ENCODE peak calls at places on chromosomes 5 and 9, in five cellular contexts. O is IMR-90, Z is GM23248, I is fibroblast of lung, N is A549. H is an unnamed sample.
A peak's percentile ranks its signal among the peaks of the same experiment; 100 is the strongest.

GRCh38 chr5:57094753-57095683 is 78.8 kb upstream of the GPBP1 start:
- DNase-seq in Z (peak; percentile 6), I (no peak), N (peak; percentile 55), O (no peak), H (no peak)

GRCh38 chr9:113544001-113544340 is 80.4 kb downstream of the RGS3 start:
- DNase-seq in N (no peak), I (no peak), O (no peak), Z (no peak), H (no peak)

GRCh38 chr9:124792976-124793594 is 16.2 kb downstream of the OLFML2A start:
- DNase-seq in N (no peak), O (peak; percentile 49), Z (peak; percentile 57), I (no peak), H (no peak)

GRCh38 chr5:171162602-171163001 is 146.4 kb upstream of the TLX3 start:
- DNase-seq in Z (peak; percentile 19), I (peak; percentile 32), N (peak; percentile 21), O (peak; percentile 25), H (peak; percentile 43)

GRCh38 chr9:109971226-109971625 is 191.2 kb downstream of the PALM2AKAP2 start:
- DNase-seq in Z (no peak), N (no peak), I (no peak), O (no peak), H (no peak)

GRCh38 chr9:21989440-21990189 is 4.6 kb downstream of the CDKN2A start:
- DNase-seq in Z (peak; percentile 36), I (no peak), N (no peak), O (no peak), H (no peak)

GRCh38 chr5:72608297-72608696 is 101.1 kb upstream of the ZNF366 start:
- DNase-seq in Z (no peak), O (peak; percentile 76), N (no peak), I (peak; percentile 49), H (no peak)

GRCh38 chr5:158175664-158176507 is 316.9 kb upstream of the CLINT1 start:
- DNase-seq in I (no peak), O (no peak), Z (peak; percentile 4), N (no peak), H (no peak)

GRCh38 chr5:1135696-1136525 is 24.0 kb upstream of the SLC12A7 start:
- DNase-seq in Z (no peak), N (no peak), O (no peak), I (no peak), H (no peak)

GRCh38 chr5:159101689-159102088 is 2.0 kb upstream of the EBF1 start:
- DNase-seq in I (no peak), Z (peak; percentile 42), N (no peak), O (no peak), H (no peak)

GRCh38 chr9:134262035-134262434 is 64.2 kb upstream of the RXRA start:
- DNase-seq in N (no peak), I (no peak), O (no peak), Z (no peak), H (no peak)

GRCh38 chr5:61999371-61999770 is 306.6 kb upstream of the KIF2A start:
- DNase-seq in I (no peak), Z (peak; percentile 19), O (no peak), N (no peak), H (no peak)

GRCh38 chr5:171630047-171630669 is 155.5 kb upstream of the SMIM23 start:
- DNase-seq in I (peak; percentile 62), N (peak; percentile 71), Z (peak; percentile 72), O (peak; percentile 52), H (peak; percentile 63)

GRCh38 chr9:133333011-133333410 is 3.0 kb downstream of the SURF6 start:
- DNase-seq in Z (no peak), N (no peak), I (no peak), O (no peak), H (no peak)

GRCh38 chr9:91677354-91677753 is 253.7 kb upstream of the NFIL3 start:
- DNase-seq in I (peak; percentile 17), Z (no peak), N (no peak), O (no peak), H (no peak)

GRCh38 chr9:122845116-122845515 is 16.7 kb upstream of the PDCL start:
- DNase-seq in Z (no peak), I (no peak), N (no peak), O (no peak), H (no peak)

GRCh38 chr5:148620696-148621095 is 33.6 kb downstream of the HTR4 start:
- DNase-seq in I (no peak), O (no peak), Z (no peak), N (no peak), H (no peak)

GRCh38 chr5:177040814-177041410 is 18.4 kb downstream of the ZNF346 start:
- DNase-seq in N (no peak), Z (peak; percentile 89), O (peak; percentile 45), I (peak; percentile 79), H (no peak)

GRCh38 chr5:68134033-68134668 is 81.4 kb upstream of the PIK3R1 start:
- DNase-seq in O (peak; percentile 43), Z (no peak), I (no peak), N (no peak), H (no peak)

GRCh38 chr5:141475625-141476131 is at the start of gene PCDHGC3:
- DNase-seq in Z (peak; percentile 98), O (peak; percentile 95), I (peak; percentile 95), N (peak; percentile 87), H (no peak)

GRCh38 chr5:88144219-88145040 is 124.2 kb downstream of the TMEM161B start:
- DNase-seq in N (no peak), O (no peak), Z (no peak), I (peak; percentile 36), H (peak; percentile 17)

GRCh38 chr5:14851067-14851422 is 20.5 kb downstream of the ANKH start:
- DNase-seq in I (no peak), N (no peak), O (no peak), Z (no peak), H (no peak)

GRCh38 chr9:78575041-78575440 is 278.1 kb downstream of the PSAT1 start:
- DNase-seq in I (no peak), N (no peak), Z (no peak), O (no peak), H (peak; percentile 37)

DNA sequence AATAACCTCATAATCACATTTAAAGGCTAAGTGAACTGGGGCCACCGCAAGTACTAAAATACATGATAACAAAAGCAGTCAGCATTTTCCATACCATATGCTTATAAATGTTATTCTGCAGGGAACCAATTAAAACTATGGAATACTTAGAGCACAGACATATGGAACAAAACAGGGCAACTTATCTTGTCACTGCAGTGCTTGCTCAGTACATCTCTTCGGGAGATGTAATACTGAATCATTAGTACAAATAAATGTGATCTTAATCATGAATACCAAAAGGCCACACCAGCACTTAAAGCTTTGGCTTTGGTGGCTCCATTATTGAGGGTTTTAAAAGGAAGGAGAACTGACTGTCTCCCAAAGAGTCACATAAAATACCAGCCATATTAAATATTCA is 32.1 kb downstream of the PRUNE2 start:
- DNase-seq in I (no peak), O (no peak), N (no peak), Z (peak; percentile 44), H (no peak)
- H3K4me2 ChIP-seq in I (no peak overlapping the region), O (no peak overlapping the region), N (no peak overlapping the region), Z (peak overlapping the region; percentile 29), H (no peak overlapping the region)

DNA sequence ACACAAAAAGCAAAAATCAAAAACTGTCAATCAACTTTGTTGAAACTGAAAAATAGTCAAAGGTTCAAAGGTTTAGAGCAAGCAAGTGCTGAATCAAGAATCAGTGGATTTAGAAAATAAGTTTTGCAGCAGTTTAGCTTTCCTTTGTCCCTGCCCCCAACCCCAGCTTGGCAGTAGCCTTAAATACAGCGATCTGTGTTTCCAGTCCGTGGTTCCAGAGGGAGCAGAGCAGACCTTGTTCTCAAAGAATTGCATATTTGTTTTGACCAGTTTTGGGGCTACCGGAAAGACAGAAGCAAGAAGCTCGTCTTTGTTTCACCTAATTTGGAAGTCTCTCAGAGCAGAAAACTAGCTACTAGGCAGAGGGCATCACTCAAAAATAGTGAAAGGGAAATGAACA is 57.2 kb upstream of the PRDM9 start:
- DNase-seq in I (no peak), N (no peak), O (no peak), Z (no peak), H (no peak)
- H3K4me2 ChIP-seq in I (no peak overlapping the region), N (peak overlapping the region; percentile 21), O (no peak overlapping the region), Z (no peak overlapping the region), H (no peak overlapping the region)

GRCh38 chr9:131727184-131727785 is 12.6 kb downstream of the RAPGEF1 start:
- DNase-seq in N (no peak), Z (peak; percentile 88), I (peak; percentile 77), O (peak; percentile 24), H (no peak)
- H3K4me2 ChIP-seq in N (peak overlapping the region; percentile 21), Z (peak overlapping the region; percentile 44), I (no peak overlapping the region), O (no peak overlapping the region), H (no peak overlapping the region)

GRCh38 chr9:121498150-121498486 is 1.5 kb downstream of the GGTA1 start:
- DNase-seq in I (peak; percentile 64), N (peak; percentile 84), O (peak; percentile 72), Z (peak; percentile 85), H (peak; percentile 69)
- H3K4me2 ChIP-seq in I (peak overlapping the region; percentile 85), N (peak overlapping the region; percentile 91), O (peak overlapping the region; percentile 73), Z (peak overlapping the region; percentile 81), H (peak overlapping the region; percentile 99)

GRCh38 chr9:136665704-136666363 is 3.1 kb downstream of the EGFL7 start:
- DNase-seq in O (no peak), N (no peak), I (no peak), Z (peak; percentile 36), H (no peak)
- H3K4me2 ChIP-seq in O (peak overlapping the region; percentile 59), N (peak overlapping the region; percentile 93), I (peak overlapping the region; percentile 25), Z (peak overlapping the region; percentile 35), H (peak overlapping the region; percentile 93)

GRCh38 chr5:80242849-80243248 is 13.0 kb downstream of the SERINC5 start:
- DNase-seq in Z (no peak), I (no peak), O (no peak), N (no peak), H (no peak)

GRCh38 chr5:80239680-80240367 is 16.0 kb downstream of the SERINC5 start:
- DNase-seq in Z (peak; percentile 70), N (no peak), I (peak; percentile 91), O (peak; percentile 64), H (no peak)

GRCh38 chr5:80238078-80238477 is 17.8 kb downstream of the SERINC5 start:
- DNase-seq in O (no peak), Z (no peak), N (no peak), I (no peak), H (no peak)

GRCh38 chr5:80238778-80239679 is 16.8 kb downstream of the SERINC5 start:
- DNase-seq in I (peak; percentile 83), O (peak; percentile 61), N (no peak), Z (peak; percentile 68), H (no peak)

DNA sequence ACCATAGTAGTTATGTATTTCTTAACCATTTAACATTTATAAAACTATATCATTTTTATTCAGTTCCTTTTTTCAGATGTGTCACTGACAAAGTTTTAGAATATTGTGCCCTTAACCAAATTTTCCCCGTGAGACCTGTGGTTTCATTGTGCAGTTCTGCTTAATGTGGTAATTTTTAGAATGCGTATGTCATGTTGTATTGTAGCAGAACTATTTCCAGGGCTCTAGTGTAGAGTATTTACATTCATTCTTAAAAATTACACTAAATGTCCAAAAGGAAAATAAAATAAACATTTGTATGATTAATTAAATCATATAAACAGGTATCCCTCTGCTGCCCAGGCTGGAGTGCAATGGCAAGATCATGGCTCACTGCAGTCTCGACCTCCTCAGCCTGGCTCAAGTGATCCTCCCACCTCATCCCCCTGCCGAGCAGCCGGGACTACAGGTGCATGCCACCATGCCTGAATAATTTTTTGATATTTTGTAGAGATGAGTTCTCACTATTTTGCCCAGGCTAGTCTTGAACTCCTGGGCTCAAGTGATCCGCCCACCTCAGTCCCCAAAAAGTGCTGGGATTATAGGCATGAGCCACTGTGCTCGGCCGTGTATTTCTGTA is 15.4 kb downstream of the SERINC5 start:
- DNase-seq in N (no peak), I (no peak), Z (no peak), O (no peak), H (no peak)
- H3K4me2 ChIP-seq in N (no peak overlapping the region), I (no peak overlapping the region), Z (peak overlapping the region; percentile 9), O (no peak overlapping the region), H (no peak overlapping the region)

GRCh38 chr9:129598089-129598596 is 22.8 kb downstream of the C9orf50 start:
- DNase-seq in O (no peak), I (no peak), N (no peak), Z (no peak), H (no peak)
- H3K4me2 ChIP-seq in O (peak overlapping the region; percentile 88), I (peak overlapping the region; percentile 90), N (peak overlapping the region; percentile 94), Z (peak overlapping the region; percentile 37), H (no peak overlapping the region)